ENCODE peak calls at places on chromosomes 2 and 18, in nine cellular contexts. K is mesenteric fat pad, R is posterior cingulate gyrus, O is germinal center, F is EL, G is EH, N is tibial artery, X is T-helper 2 cell, T is stromal cell of bone marrow. L is an unnamed sample.

GRCh38 chr2:234422895-234423505 is 73.9 kb downstream of the ARL4C start:
- DNase-seq in G (no peak), O (no peak), F (no peak), N (no peak), X (peak), K (no peak), T (no peak), R (no peak), L (no peak)

GRCh38 chr18:28834889-28835288 is 658.0 kb upstream of the CDH2 start:
- DNase-seq in K (no peak), F (peak), O (no peak), G (peak), X (no peak), T (peak), R (no peak), N (no peak), L (peak)

GRCh38 chr18:57784034-57784815 is 18.9 kb downstream of the ATP8B1 start:
- DNase-seq in O (no peak), R (no peak), N (no peak), F (peak), X (no peak), K (no peak), G (peak), T (peak), L (no peak)

GRCh38 chr2:103739216-103739615 is 977.4 kb downstream of the TMEM182 start:
- DNase-seq in X (no peak), T (no peak), G (no peak), R (no peak), F (no peak), K (no peak), O (no peak), N (no peak), L (no peak)

GRCh38 chr18:49023281-49023937 is 72.6 kb upstream of the SMAD7 start:
- DNase-seq in G (no peak), F (no peak), O (peak), X (peak), R (no peak), K (peak), T (no peak), N (peak), L (no peak)

GRCh38 chr18:44035554-44035953 is 645.1 kb upstream of the SETBP1 start:
- DNase-seq in O (no peak), R (no peak), F (no peak), X (no peak), T (no peak), G (no peak), K (no peak), N (no peak), L (no peak)

GRCh38 chr2:204753841-204754240 is 208.6 kb downstream of the PARD3B start:
- DNase-seq in N (no peak), X (no peak), K (no peak), T (no peak), F (no peak), G (peak), R (no peak), O (no peak), L (no peak)

GRCh38 chr2:186641807-186642321 is 52.0 kb upstream of the FAM171B start:
- DNase-seq in X (peak), T (peak), G (peak), N (no peak), F (peak), O (peak), R (peak), K (no peak), L (peak)

GRCh38 chr2:160752475-160753330 is 259.1 kb upstream of the RBMS1 start:
- DNase-seq in T (peak), O (no peak), N (no peak), R (no peak), K (no peak), F (peak), G (peak), X (no peak), L (no peak)

GRCh38 chr2:202653890-202654289 is 19.1 kb downstream of the FAM117B start:
- DNase-seq in N (no peak), T (no peak), O (no peak), K (no peak), F (no peak), R (no peak), G (no peak), X (no peak), L (no peak)

GRCh38 chr18:48816554-48816953 is 134.2 kb downstream of the SMAD7 start:
- DNase-seq in G (no peak), T (no peak), X (no peak), F (no peak), O (no peak), K (peak), R (no peak), N (peak), L (no peak)

GRCh38 chr2:223315813-223316212 is 263.8 kb downstream of the KCNE4 start:
- DNase-seq in T (no peak), G (peak), N (no peak), R (no peak), F (peak), O (no peak), K (no peak), X (no peak), L (no peak)